ENCODE peak calls at places on chromosomes 11 and 22, in five cellular contexts. G is amniotic stem cell, R is nucleus accumbens, S is GM13977, F is transverse colon. K is an unnamed sample.

GRCh38 chr11:23123766-23124165 is 263.5 kb upstream of the CCDC179 start:
- DNase-seq in G (no peak), F (no peak), S (no peak), R (no peak), K (no peak)

GRCh38 chr11:104581246-104581980 is 316.8 kb downstream of the CASP12 start:
- DNase-seq in F (no peak), S (no peak), G (no peak), R (no peak), K (no peak)

GRCh38 chr11:7251487-7251835 is 243 bp upstream of the SYT9 start:
- DNase-seq in G (no peak), R (no peak), S (no peak), F (no peak), K (peak; percentile 40)

GRCh38 chr11:111733009-111733408 is 33.2 kb downstream of the PPP2R1B start:
- DNase-seq in G (peak; percentile 76), F (no peak), S (no peak), R (no peak), K (no peak)

GRCh38 chr22:28142361-28142801 is 223.3 kb upstream of the PITPNB start:
- DNase-seq in G (peak; percentile 49), S (no peak), R (no peak), F (no peak), K (no peak)

GRCh38 chr11:131977231-131977630 is 606.8 kb downstream of the NTM start:
- DNase-seq in G (peak; percentile 48), R (peak; percentile 14), F (no peak), S (no peak), K (no peak)

GRCh38 chr11:134654161-134654915 is 242.3 kb upstream of the B3GAT1 start:
- DNase-seq in F (no peak), R (no peak), G (no peak), S (no peak), K (no peak)

GRCh38 chr11:114977596-114977995 is 299.3 kb downstream of the NXPE2 start:
- DNase-seq in S (no peak), G (no peak), R (no peak), F (no peak), K (no peak)

GRCh38 chr11:102522332-102523207 is 8.0 kb downstream of the MMP7 start:
- DNase-seq in F (no peak), R (no peak), S (no peak), G (no peak), K (no peak)

GRCh38 chr22:42522546-42522945 is 3.0 kb upstream of the RRP7A start:
- DNase-seq in F (no peak), G (no peak), R (no peak), S (no peak), K (no peak)

GRCh38 chr22:38230108-38230825 is 28.5 kb downstream of the MAFF start:
- DNase-seq in F (peak; percentile 80), G (no peak), R (peak; percentile 46), S (peak; percentile 71), K (peak; percentile 71)

GRCh38 chr22:23137905-23138520 is 3.8 kb downstream of the RSPH14 start:
- DNase-seq in G (no peak), S (peak; percentile 61), R (no peak), F (peak; percentile 56), K (no peak)

GRCh38 chr11:102753267-102753666 is 27.2 kb downstream of the MMP10 start:
- DNase-seq in S (no peak), R (no peak), F (no peak), G (no peak), K (no peak)

GRCh38 chr11:2686360-2687222 is 13.2 kb downstream of the KCNQ1OT1 start:
- DNase-seq in F (no peak), R (no peak), S (no peak), G (no peak), K (no peak)

K was measured in mucosa of descending colon.